ENCODE peak calls at places on chromosomes 11 and 22, in four cellular contexts. One of them, this sample, is unnamed.

GRCh38 chr11:113404859-113405430 is 17.4 kb downstream of the ANKK1 start:
- DNase-seq in hippocampal formation: no peak
- DNase-seq in CD8-positive, alpha-beta memory T cell: no peak
- DNase-seq in stimulated activated CD4-positive, alpha-beta T cell treated with anti-CD3 and anti-CD28 coated beads, Interleukin-1b, Interleukin-23, amount 100 ng/mL, for 4 hours: no peak
- DNase-seq in this sample: no peak

GRCh38 chr11:65492637-65493366 is 6.0 kb upstream of the MALAT1 start:
- DNase-seq in stimulated activated CD4-positive, alpha-beta T cell treated with anti-CD3 and anti-CD28 coated beads, Interleukin-1b, Interleukin-23, amount 100 ng/mL, for 4 hours: no peak
- DNase-seq in CD8-positive, alpha-beta memory T cell: no peak
- DNase-seq in hippocampal formation: peak; percentile 59
- DNase-seq in this sample: no peak

GRCh38 chr11:119373059-119373875 is 8.2 kb downstream of the USP2 start:
- DNase-seq in stimulated activated CD4-positive, alpha-beta T cell treated with anti-CD3 and anti-CD28 coated beads, Interleukin-1b, Interleukin-23, amount 100 ng/mL, for 4 hours: no peak
- DNase-seq in CD8-positive, alpha-beta memory T cell: no peak
- DNase-seq in hippocampal formation: no peak
- DNase-seq in this sample: no peak

GRCh38 chr11:105937738-105938137 is 84.3 kb downstream of the MSANTD4 start:
- DNase-seq in hippocampal formation: no peak
- DNase-seq in CD8-positive, alpha-beta memory T cell: no peak
- DNase-seq in stimulated activated CD4-positive, alpha-beta T cell treated with anti-CD3 and anti-CD28 coated beads, Interleukin-1b, Interleukin-23, amount 100 ng/mL, for 4 hours: no peak
- DNase-seq in this sample: no peak

GRCh38 chr11:116563028-116563712 is 209.6 kb downstream of the BUD13 start:
- DNase-seq in hippocampal formation: peak; percentile 55
- DNase-seq in stimulated activated CD4-positive, alpha-beta T cell treated with anti-CD3 and anti-CD28 coated beads, Interleukin-1b, Interleukin-23, amount 100 ng/mL, for 4 hours: no peak
- DNase-seq in CD8-positive, alpha-beta memory T cell: no peak
- DNase-seq in this sample: no peak

GRCh38 chr11:104650234-104650633 is 248.0 kb downstream of the CASP12 start:
- DNase-seq in CD8-positive, alpha-beta memory T cell: no peak
- DNase-seq in stimulated activated CD4-positive, alpha-beta T cell treated with anti-CD3 and anti-CD28 coated beads, Interleukin-1b, Interleukin-23, amount 100 ng/mL, for 4 hours: no peak
- DNase-seq in hippocampal formation: no peak
- DNase-seq in this sample: no peak

GRCh38 chr11:64752106-64752970 is 7.4 kb downstream of the PYGM start:
- DNase-seq in CD8-positive, alpha-beta memory T cell: no peak
- DNase-seq in hippocampal formation: no peak
- DNase-seq in stimulated activated CD4-positive, alpha-beta T cell treated with anti-CD3 and anti-CD28 coated beads, Interleukin-1b, Interleukin-23, amount 100 ng/mL, for 4 hours: no peak
- DNase-seq in this sample: no peak

GRCh38 chr11:131652231-131652630 is 281.8 kb downstream of the NTM start:
- DNase-seq in stimulated activated CD4-positive, alpha-beta T cell treated with anti-CD3 and anti-CD28 coated beads, Interleukin-1b, Interleukin-23, amount 100 ng/mL, for 4 hours: no peak
- DNase-seq in CD8-positive, alpha-beta memory T cell: no peak
- DNase-seq in hippocampal formation: no peak
- DNase-seq in this sample: no peak

GRCh38 chr11:93484716-93485115 is 58.5 kb downstream of the SMCO4 start:
- DNase-seq in hippocampal formation: no peak
- DNase-seq in stimulated activated CD4-positive, alpha-beta T cell treated with anti-CD3 and anti-CD28 coated beads, Interleukin-1b, Interleukin-23, amount 100 ng/mL, for 4 hours: no peak
- DNase-seq in CD8-positive, alpha-beta memory T cell: no peak
- DNase-seq in this sample: no peak

GRCh38 chr22:36439481-36440271 is 41.8 kb downstream of the TXN2 start:
- DNase-seq in hippocampal formation: no peak
- DNase-seq in stimulated activated CD4-positive, alpha-beta T cell treated with anti-CD3 and anti-CD28 coated beads, Interleukin-1b, Interleukin-23, amount 100 ng/mL, for 4 hours: no peak
- DNase-seq in CD8-positive, alpha-beta memory T cell: no peak
- DNase-seq in this sample: no peak

GRCh38 chr22:45341503-45341902 is 31.8 kb downstream of the FAM118A start:
- DNase-seq in stimulated activated CD4-positive, alpha-beta T cell treated with anti-CD3 and anti-CD28 coated beads, Interleukin-1b, Interleukin-23, amount 100 ng/mL, for 4 hours: no peak
- DNase-seq in hippocampal formation: no peak
- DNase-seq in CD8-positive, alpha-beta memory T cell: no peak
- DNase-seq in this sample: no peak

GRCh38 chr22:37892566-37893338 is 13.3 kb upstream of the MICALL1 start:
- DNase-seq in CD8-positive, alpha-beta memory T cell: no peak
- DNase-seq in stimulated activated CD4-positive, alpha-beta T cell treated with anti-CD3 and anti-CD28 coated beads, Interleukin-1b, Interleukin-23, amount 100 ng/mL, for 4 hours: no peak
- DNase-seq in hippocampal formation: peak; percentile 94
- DNase-seq in this sample: no peak

GRCh38 chr11:110778351-110778750 is 66.1 kb upstream of the ARHGAP20 start:
- DNase-seq in hippocampal formation: no peak
- DNase-seq in stimulated activated CD4-positive, alpha-beta T cell treated with anti-CD3 and anti-CD28 coated beads, Interleukin-1b, Interleukin-23, amount 100 ng/mL, for 4 hours: no peak
- DNase-seq in CD8-positive, alpha-beta memory T cell: no peak
- DNase-seq in this sample: peak; percentile 18

GRCh38 chr22:22712092-22712658 is 67.8 kb downstream of the GGTLC2 start:
- DNase-seq in CD8-positive, alpha-beta memory T cell: no peak
- DNase-seq in hippocampal formation: no peak
- DNase-seq in stimulated activated CD4-positive, alpha-beta T cell treated with anti-CD3 and anti-CD28 coated beads, Interleukin-1b, Interleukin-23, amount 100 ng/mL, for 4 hours: no peak
- DNase-seq in this sample: no peak

GRCh38 chr11:44275961-44276550 is 33.9 kb downstream of the ALX4 start:
- DNase-seq in stimulated activated CD4-positive, alpha-beta T cell treated with anti-CD3 and anti-CD28 coated beads, Interleukin-1b, Interleukin-23, amount 100 ng/mL, for 4 hours: no peak
- DNase-seq in CD8-positive, alpha-beta memory T cell: no peak
- DNase-seq in hippocampal formation: no peak
- DNase-seq in this sample: no peak

GRCh38 chr11:78418584-78419211 is 1.1 kb upstream of the GAB2 start:
- DNase-seq in CD8-positive, alpha-beta memory T cell: no peak
- DNase-seq in stimulated activated CD4-positive, alpha-beta T cell treated with anti-CD3 and anti-CD28 coated beads, Interleukin-1b, Interleukin-23, amount 100 ng/mL, for 4 hours: no peak
- DNase-seq in hippocampal formation: no peak
- DNase-seq in this sample: no peak

GRCh38 chr22:49062155-49063039 is 765.3 kb downstream of the BRD1 start:
- DNase-seq in stimulated activated CD4-positive, alpha-beta T cell treated with anti-CD3 and anti-CD28 coated beads, Interleukin-1b, Interleukin-23, amount 100 ng/mL, for 4 hours: no peak
- DNase-seq in CD8-positive, alpha-beta memory T cell: no peak
- DNase-seq in hippocampal formation: no peak
- DNase-seq in this sample: no peak

This sample was measured in memory B cell.